ENCODE peak calls at places on chromosome 22, in eight cellular contexts. One of them, this sample, is unnamed.

GRCh38 chr22:44266811-44267760 is 45.7 kb downstream of the SHISAL1 start:
- DNase-seq in Calu3: no peak
- DNase-seq in Caki2: no peak
- DNase-seq in choroid plexus epithelial cell: no peak
- DNase-seq in HFFc6: no peak
- DNase-seq in RWPE1: no peak
- DNase-seq in heart right ventricle: no peak
- DNase-seq in Right ventricle myocardium superior: no peak
- DNase-seq in this sample: no peak

GRCh38 chr22:38118182-38118581 is 7.7 kb upstream of the BAIAP2L2 start:
- DNase-seq in Calu3: no peak
- DNase-seq in Caki2: no peak
- DNase-seq in choroid plexus epithelial cell: no peak
- DNase-seq in HFFc6: no peak
- DNase-seq in RWPE1: no peak
- DNase-seq in heart right ventricle: no peak
- DNase-seq in Right ventricle myocardium superior: no peak
- DNase-seq in this sample: no peak

GRCh38 chr22:27097481-27097880 is 440.1 kb downstream of the MIAT start:
- DNase-seq in Calu3: no peak
- DNase-seq in Caki2: no peak
- DNase-seq in choroid plexus epithelial cell: no peak
- DNase-seq in HFFc6: no peak
- DNase-seq in RWPE1: no peak
- DNase-seq in heart right ventricle: no peak
- DNase-seq in Right ventricle myocardium superior: no peak
- DNase-seq in this sample: no peak

GRCh38 chr22:38454361-38455062 is 487 bp downstream of the KCNJ4 start:
- DNase-seq in Calu3: peak
- DNase-seq in Caki2: no peak
- DNase-seq in choroid plexus epithelial cell: no peak
- DNase-seq in HFFc6: no peak
- DNase-seq in RWPE1: no peak
- DNase-seq in heart right ventricle: no peak
- DNase-seq in Right ventricle myocardium superior: no peak
- DNase-seq in this sample: no peak

GRCh38 chr22:44574581-44575343 is 76.7 kb upstream of the RTL6 start:
- DNase-seq in Calu3: no peak
- DNase-seq in Caki2: no peak
- DNase-seq in choroid plexus epithelial cell: no peak
- DNase-seq in HFFc6: no peak
- DNase-seq in RWPE1: no peak
- DNase-seq in heart right ventricle: no peak
- DNase-seq in Right ventricle myocardium superior: no peak
- DNase-seq in this sample: peak

GRCh38 chr22:20239951-20240773 is 28.0 kb downstream of the RTN4R start:
- DNase-seq in Calu3: no peak
- DNase-seq in Caki2: no peak
- DNase-seq in choroid plexus epithelial cell: peak
- DNase-seq in HFFc6: no peak
- DNase-seq in RWPE1: no peak
- DNase-seq in heart right ventricle: peak
- DNase-seq in Right ventricle myocardium superior: no peak
- DNase-seq in this sample: no peak

GRCh38 chr22:50705851-50706351 is 32.1 kb upstream of the ACR start:
- DNase-seq in Calu3: no peak
- DNase-seq in Caki2: no peak
- DNase-seq in choroid plexus epithelial cell: no peak
- DNase-seq in HFFc6: no peak
- DNase-seq in RWPE1: no peak
- DNase-seq in heart right ventricle: no peak
- DNase-seq in Right ventricle myocardium superior: peak
- DNase-seq in this sample: no peak

GRCh38 chr22:21000987-21001600 is 824 bp downstream of the THAP7 start:
- DNase-seq in Calu3: no peak
- DNase-seq in Caki2: no peak
- DNase-seq in choroid plexus epithelial cell: no peak
- DNase-seq in HFFc6: peak
- DNase-seq in RWPE1: no peak
- DNase-seq in heart right ventricle: no peak
- DNase-seq in Right ventricle myocardium superior: no peak
- DNase-seq in this sample: no peak

GRCh38 chr22:42519544-42520237 is at the start of gene RRP7A:
- DNase-seq in Calu3: peak
- DNase-seq in Caki2: peak
- DNase-seq in choroid plexus epithelial cell: peak
- DNase-seq in HFFc6: peak
- DNase-seq in RWPE1: peak
- DNase-seq in heart right ventricle: peak
- DNase-seq in Right ventricle myocardium superior: peak
- DNase-seq in this sample: peak

GRCh38 chr22:42446151-42446550 is 13.9 kb upstream of the NFAM1 start:
- DNase-seq in Calu3: no peak
- DNase-seq in Caki2: no peak
- DNase-seq in choroid plexus epithelial cell: no peak
- DNase-seq in HFFc6: no peak
- DNase-seq in RWPE1: no peak
- DNase-seq in heart right ventricle: no peak
- DNase-seq in Right ventricle myocardium superior: no peak
- DNase-seq in this sample: no peak

GRCh38 chr22:27139935-27140493 is 482.6 kb downstream of the MIAT start:
- DNase-seq in Calu3: no peak
- DNase-seq in Caki2: peak
- DNase-seq in choroid plexus epithelial cell: peak
- DNase-seq in HFFc6: peak
- DNase-seq in RWPE1: peak
- DNase-seq in heart right ventricle: no peak
- DNase-seq in Right ventricle myocardium superior: no peak
- DNase-seq in this sample: no peak

GRCh38 chr22:45916515-45916914 is 60.4 kb downstream of the WNT7B start:
- DNase-seq in Calu3: no peak
- DNase-seq in Caki2: peak
- DNase-seq in choroid plexus epithelial cell: peak
- DNase-seq in HFFc6: no peak
- DNase-seq in RWPE1: no peak
- DNase-seq in heart right ventricle: no peak
- DNase-seq in Right ventricle myocardium superior: no peak
- DNase-seq in this sample: no peak

GRCh38 chr22:18070556-18071306 is 7.1 kb upstream of the PEX26 start:
- DNase-seq in Calu3: no peak
- DNase-seq in Caki2: no peak
- DNase-seq in choroid plexus epithelial cell: no peak
- DNase-seq in HFFc6: no peak
- DNase-seq in RWPE1: peak
- DNase-seq in heart right ventricle: no peak
- DNase-seq in Right ventricle myocardium superior: no peak
- DNase-seq in this sample: no peak

GRCh38 chr22:39153220-39153860 is 860 bp upstream of the CBX7 start:
- DNase-seq in Calu3: no peak
- DNase-seq in Caki2: no peak
- DNase-seq in choroid plexus epithelial cell: no peak
- DNase-seq in HFFc6: no peak
- DNase-seq in RWPE1: no peak
- DNase-seq in heart right ventricle: no peak
- DNase-seq in Right ventricle myocardium superior: no peak
- DNase-seq in this sample: no peak

GRCh38 chr22:26095271-26095956 is 73.8 kb upstream of the SEZ6L start:
- DNase-seq in Calu3: no peak
- DNase-seq in Caki2: no peak
- DNase-seq in choroid plexus epithelial cell: no peak
- DNase-seq in HFFc6: no peak
- DNase-seq in RWPE1: no peak
- DNase-seq in heart right ventricle: no peak
- DNase-seq in Right ventricle myocardium superior: no peak
- DNase-seq in this sample: no peak

GRCh38 chr22:44985906-44986527 is 23.8 kb downstream of the PHF21B start:
- DNase-seq in Calu3: no peak
- DNase-seq in Caki2: no peak
- DNase-seq in choroid plexus epithelial cell: no peak
- DNase-seq in HFFc6: no peak
- DNase-seq in RWPE1: no peak
- DNase-seq in heart right ventricle: no peak
- DNase-seq in Right ventricle myocardium superior: no peak
- DNase-seq in this sample: no peak

GRCh38 chr22:24737582-24737981 is 36.9 kb downstream of the PIWIL3 start:
- DNase-seq in Calu3: no peak
- DNase-seq in Caki2: no peak
- DNase-seq in choroid plexus epithelial cell: no peak
- DNase-seq in HFFc6: no peak
- DNase-seq in RWPE1: no peak
- DNase-seq in heart right ventricle: no peak
- DNase-seq in Right ventricle myocardium superior: no peak
- DNase-seq in this sample: no peak

GRCh38 chr22:37079668-37080171 is 28.2 kb downstream of the KCTD17 start:
- DNase-seq in Calu3: no peak
- DNase-seq in Caki2: no peak
- DNase-seq in choroid plexus epithelial cell: peak
- DNase-seq in HFFc6: peak
- DNase-seq in RWPE1: no peak
- DNase-seq in heart right ventricle: no peak
- DNase-seq in Right ventricle myocardium superior: peak
- DNase-seq in this sample: no peak

GRCh38 chr22:50677493-50678217 is 5.0 kb downstream of the SHANK3 start:
- DNase-seq in Calu3: no peak
- DNase-seq in Caki2: no peak
- DNase-seq in choroid plexus epithelial cell: no peak
- DNase-seq in HFFc6: no peak
- DNase-seq in RWPE1: no peak
- DNase-seq in heart right ventricle: no peak
- DNase-seq in Right ventricle myocardium superior: no peak
- DNase-seq in this sample: no peak